ENCODE peak calls at places on chromosome 18, in nine cellular contexts. L, I, S, X, Y, M, E, K and C are unnamed samples.
A peak's percentile ranks its signal among the peaks of the same experiment; 100 is the strongest.

GRCh38 chr18:8742382-8743361 is 37.3 kb downstream of the MTCL1 start:
- DNase-seq in L (no peak), I (peak; percentile 26), S (no peak), X (no peak), Y (no peak), M (no peak), E (no peak), K (no peak), C (no peak)

GRCh38 chr18:48838921-48839818 is 111.6 kb downstream of the SMAD7 start:
- DNase-seq in L (no peak), I (peak; percentile 69), S (no peak), X (peak; percentile 52), Y (peak; percentile 33), M (peak; percentile 58), E (no peak), K (peak; percentile 95), C (peak; percentile 14)

GRCh38 chr18:76697441-76697901 is 124.9 kb upstream of the ZNF236 start:
- DNase-seq in L (no peak), I (no peak), S (no peak), X (no peak), Y (peak; percentile 40), M (peak; percentile 46), E (no peak), K (peak; percentile 17), C (no peak)

GRCh38 chr18:62425465-62426190 is 97.2 kb upstream of the ZCCHC2 start:
- DNase-seq in L (peak; percentile 95), I (peak; percentile 94), S (peak; percentile 84), X (no peak), Y (peak; percentile 78), M (no peak), E (peak; percentile 55), K (peak; percentile 95), C (peak; percentile 61)

GRCh38 chr18:37252854-37253396 is 312.7 kb downstream of the CELF4 start:
- DNase-seq in L (no peak), I (no peak), S (no peak), X (no peak), Y (no peak), M (peak; percentile 15), E (no peak), K (no peak), C (no peak)

GRCh38 chr18:64886995-64887394 is 738.1 kb upstream of the LINC00305 start:
- DNase-seq in L (no peak), I (no peak), S (no peak), X (no peak), Y (no peak), M (no peak), E (no peak), K (no peak), C (no peak)

GRCh38 chr18:52747869-52748268 is 407.9 kb downstream of the DCC start:
- DNase-seq in L (no peak), I (no peak), S (no peak), X (peak; percentile 33), Y (no peak), M (no peak), E (no peak), K (no peak), C (no peak)

GRCh38 chr18:26562568-26562967 is 14.2 kb upstream of the KCTD1 start:
- DNase-seq in L (no peak), I (no peak), S (no peak), X (no peak), Y (no peak), M (no peak), E (no peak), K (no peak), C (no peak)

GRCh38 chr18:61402761-61403160 is 69.5 kb downstream of the CDH20 start:
- DNase-seq in L (no peak), I (no peak), S (no peak), X (no peak), Y (no peak), M (no peak), E (no peak), K (no peak), C (no peak)

GRCh38 chr18:63366270-63366990 is 576 bp downstream of the KDSR start:
- DNase-seq in L (peak; percentile 23), I (peak; percentile 40), S (no peak), X (peak; percentile 85), Y (peak; percentile 62), M (peak; percentile 78), E (peak; percentile 76), K (peak; percentile 87), C (peak; percentile 50)

GRCh38 chr18:62399306-62399705 is 74.2 kb downstream of the TNFRSF11A start:
- DNase-seq in L (no peak), I (peak; percentile 29), S (no peak), X (no peak), Y (no peak), M (no peak), E (no peak), K (no peak), C (no peak)